ENCODE peak calls at places on chromosome 6, in seven cellular contexts. D is AG08395; R is activated CD4-positive, alpha-beta T cell treated with anti-CD3 and anti-CD28 coated beads, Interleukin-2, amount 50 U/mL, for 4 hours; P is stimulated activated CD4-positive, alpha-beta T cell treated with anti-CD3 and anti-CD28 coated beads, TNF-alpha, amount 100 ng/mL, for 1 hour; A is choroid plexus epithelial cell; J is lung microvascular endothelial cell; K is GM23338. I is an unnamed sample.

GRCh38 chr6:1667012-1667804 is 57.5 kb downstream of the FOXC1 start:
- DNase-seq in D (no peak), A (peak), J (no peak), R (no peak), P (no peak), K (no peak), I (no peak)

GRCh38 chr6:82066196-82066595 is 181.3 kb downstream of the IBTK start:
- DNase-seq in K (no peak), P (no peak), J (no peak), R (no peak), A (no peak), D (no peak), I (no peak)

GRCh38 chr6:19535351-19535750 is 301.8 kb upstream of the ID4 start:
- DNase-seq in R (no peak), P (no peak), K (no peak), D (no peak), J (no peak), A (no peak), I (no peak)

GRCh38 chr6:16398587-16398986 is 160.2 kb downstream of the GMPR start:
- DNase-seq in A (peak), D (peak), P (no peak), R (no peak), J (no peak), K (no peak), I (no peak)

GRCh38 chr6:124870611-124871201 is 91.5 kb upstream of the RNF217 start:
- DNase-seq in A (peak), P (no peak), R (no peak), D (peak), K (peak), J (peak), I (peak)

GRCh38 chr6:15317251-15317650 is 71.4 kb downstream of the JARID2 start:
- DNase-seq in D (no peak), P (no peak), R (no peak), K (no peak), J (no peak), A (no peak), I (no peak)

GRCh38 chr6:45483501-45483900 is 105.8 kb upstream of the SUPT3H start:
- DNase-seq in P (no peak), A (no peak), K (no peak), D (peak), R (no peak), J (peak), I (no peak)

GRCh38 chr6:35258336-35258735 is 1.2 kb upstream of the ZNF76 start:
- DNase-seq in D (no peak), R (no peak), A (no peak), P (no peak), K (no peak), J (no peak), I (no peak)

GRCh38 chr6:84422380-84422968 is 195.0 kb upstream of the CEP162 start:
- DNase-seq in P (no peak), R (no peak), A (peak), J (peak), K (peak), D (no peak), I (peak)

GRCh38 chr6:107061125-107062020 is 33.4 kb downstream of the MTRES1 start:
- DNase-seq in A (peak), D (no peak), R (no peak), P (no peak), K (peak), J (no peak), I (no peak)

GRCh38 chr6:27472182-27472616 is 706 bp downstream of the ZNF184 start:
- DNase-seq in P (peak), A (peak), J (peak), R (peak), K (peak), D (peak), I (peak)

GRCh38 chr6:104711371-104711770 is 148.3 kb downstream of the HACE1 start:
- DNase-seq in D (peak), K (no peak), R (no peak), J (peak), P (no peak), A (peak), I (no peak)

I was measured in dermis microvascular lymphatic vessel endothelial cell.